ENCODE peak calls at places on chromosomes 12 and 14, in five cellular contexts. M, R, F, G and Z are unnamed samples. For H3K9me3, the result is how much of the 10 kb centered on the place peaks cover.

GRCh38 chr14:90522585-90523191 is 125.9 kb downstream of the CALM1 start:
- DNase-seq in M (no peak), F (no peak), G (peak), R (no peak), Z (no peak)

GRCh38 chr14:35134329-35135123 is 12.2 kb downstream of the PRORP start:
- DNase-seq in F (no peak), G (no peak), M (no peak), R (no peak), Z (no peak)

GRCh38 chr14:87745507-87746118 is 247.4 kb downstream of the GALC start:
- DNase-seq in F (peak), G (no peak), M (peak), R (peak), Z (no peak)

GRCh38 chr12:88036368-88036965 is 7.3 kb upstream of the C12orf50 start:
- DNase-seq in G (no peak), M (no peak), R (no peak), F (no peak), Z (no peak)

GRCh38 chr12:92065018-92065499 is 80.6 kb downstream of the BTG1 start:
- DNase-seq in G (peak), R (peak), F (no peak), M (no peak), Z (no peak)

GRCh38 chr12:75120202-75120774 is 89.4 kb downstream of the KCNC2 start:
- DNase-seq in G (no peak), M (no peak), F (no peak), R (no peak), Z (no peak)

GRCh38 chr14:68645371-68645770 is 147.5 kb downstream of the ZFP36L1 start:
- DNase-seq in R (no peak), F (no peak), M (no peak), G (no peak), Z (no peak)

GRCh38 chr14:36243183-36243582 is 66.7 kb upstream of the PTCSC3 start:
- DNase-seq in R (no peak), M (no peak), G (no peak), F (no peak), Z (no peak)

GRCh38 chr12:106903241-106903950 is 52.3 kb upstream of the TMEM263 start:
- DNase-seq in M (peak), G (peak), F (peak), R (peak), Z (peak)

GRCh38 chr14:73289308-73289707 is 52.0 kb downstream of the PAPLN start:
- DNase-seq in G (no peak), M (no peak), R (no peak), F (no peak), Z (no peak)

DNA sequence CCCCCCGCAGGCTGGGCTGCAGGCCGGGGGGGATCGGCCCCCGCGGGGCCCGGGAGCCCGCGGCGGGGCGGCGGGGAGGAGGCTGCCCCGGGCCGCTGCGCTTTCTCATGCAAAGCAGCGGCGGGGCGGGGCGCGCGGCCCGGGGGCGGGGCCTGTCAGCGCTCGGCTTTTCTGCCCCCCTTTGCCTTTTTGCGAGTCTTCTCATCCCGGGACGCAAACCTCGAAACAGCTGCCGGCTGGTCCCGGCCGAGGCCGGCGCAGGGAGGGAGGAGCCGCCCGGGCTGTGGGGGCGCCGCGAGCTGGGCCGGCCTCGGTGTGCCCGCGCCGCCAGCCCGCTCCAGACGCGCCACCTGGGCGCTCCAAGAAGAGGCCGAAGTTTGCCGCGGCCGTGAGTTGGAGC is at the start of gene FZD10:
- DNase-seq in M (no peak), G (peak), F (peak), R (no peak), Z (peak)
- H3K4me3 ChIP-seq in M (no peak), G (peak), F (peak), R (no peak), Z (peak)

GRCh38 chr14:94885481-94886155 is 115.7 kb upstream of the GSC start:
- DNase-seq in M (no peak), G (no peak), R (no peak), F (no peak), Z (no peak)

GRCh38 chr14:94889520-94890312 is 119.8 kb upstream of the GSC start:
- DNase-seq in F (no peak), G (no peak), M (no peak), R (no peak), Z (no peak)

GRCh38 chr14:94886931-94887330 is 117.0 kb upstream of the GSC start:
- DNase-seq in G (no peak), F (no peak), M (no peak), R (no peak), Z (no peak)

GRCh38 chr14:94887591-94887990 is 117.7 kb upstream of the GSC start:
- DNase-seq in G (no peak), R (no peak), M (no peak), F (no peak), Z (no peak)

DNA sequence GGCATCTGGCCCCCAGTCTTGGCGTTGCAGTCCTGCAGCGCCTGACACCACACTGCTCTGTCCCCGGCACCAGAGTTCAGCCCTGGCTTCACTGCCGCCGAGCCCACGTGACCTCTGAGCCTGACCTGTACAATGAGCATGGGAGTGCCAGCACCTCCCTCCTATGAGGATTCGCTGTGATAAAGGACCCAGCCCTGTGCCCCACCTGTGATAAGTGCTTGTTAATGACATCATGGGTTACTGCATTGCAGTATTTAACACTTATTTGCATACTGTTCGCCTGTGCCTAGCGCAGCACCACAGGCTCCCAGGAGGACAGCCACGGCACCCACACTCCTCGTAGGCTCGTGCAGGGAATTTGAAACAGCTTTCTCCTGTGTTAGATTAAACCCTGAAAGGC is 118.2 kb upstream of the GSC start:
- DNase-seq in R (no peak), G (peak), M (no peak), F (no peak), Z (no peak)
- H3K9me3 ChIP-seq in R (under half), G (under half), M (under half), F (under half), Z (under half)

GRCh38 chr12:30783946-30784345 is 29.2 kb upstream of the CAPRIN2 start:
- DNase-seq in F (no peak), M (no peak), R (no peak), G (no peak), Z (no peak)

GRCh38 chr12:30785630-30786029 is 30.9 kb upstream of the CAPRIN2 start:
- DNase-seq in G (no peak), M (no peak), R (no peak), F (no peak), Z (no peak)

GRCh38 chr12:30782316-30783173 is 27.8 kb upstream of the CAPRIN2 start:
- DNase-seq in R (no peak), F (no peak), G (no peak), M (no peak), Z (no peak)

GRCh38 chr12:30788754-30789153 is 34.0 kb upstream of the CAPRIN2 start:
- DNase-seq in M (no peak), G (no peak), F (no peak), R (no peak), Z (no peak)

GRCh38 chr12:30784508-30784907 is 29.8 kb upstream of the CAPRIN2 start:
- DNase-seq in M (no peak), G (no peak), R (no peak), F (no peak), Z (no peak)
- H3K4me3 ChIP-seq in M (no peak), G (no peak), R (no peak), F (no peak), Z (no peak)

GRCh38 chr12:38152816-38153736 is 163.5 kb upstream of the ALG10B start:
- DNase-seq in F (no peak), R (no peak), M (no peak), G (no peak), Z (peak)

GRCh38 chr12:38153737-38154061 is 162.9 kb upstream of the ALG10B start:
- DNase-seq in M (no peak), R (no peak), G (no peak), F (no peak), Z (no peak)

GRCh38 chr12:38149395-38150073 is 167.0 kb upstream of the ALG10B start:
- DNase-seq in M (peak), F (no peak), R (no peak), G (no peak), Z (no peak)

GRCh38 chr12:38154096-38155019 is 162.2 kb upstream of the ALG10B start:
- DNase-seq in M (no peak), R (no peak), F (no peak), G (no peak), Z (peak)

DNA sequence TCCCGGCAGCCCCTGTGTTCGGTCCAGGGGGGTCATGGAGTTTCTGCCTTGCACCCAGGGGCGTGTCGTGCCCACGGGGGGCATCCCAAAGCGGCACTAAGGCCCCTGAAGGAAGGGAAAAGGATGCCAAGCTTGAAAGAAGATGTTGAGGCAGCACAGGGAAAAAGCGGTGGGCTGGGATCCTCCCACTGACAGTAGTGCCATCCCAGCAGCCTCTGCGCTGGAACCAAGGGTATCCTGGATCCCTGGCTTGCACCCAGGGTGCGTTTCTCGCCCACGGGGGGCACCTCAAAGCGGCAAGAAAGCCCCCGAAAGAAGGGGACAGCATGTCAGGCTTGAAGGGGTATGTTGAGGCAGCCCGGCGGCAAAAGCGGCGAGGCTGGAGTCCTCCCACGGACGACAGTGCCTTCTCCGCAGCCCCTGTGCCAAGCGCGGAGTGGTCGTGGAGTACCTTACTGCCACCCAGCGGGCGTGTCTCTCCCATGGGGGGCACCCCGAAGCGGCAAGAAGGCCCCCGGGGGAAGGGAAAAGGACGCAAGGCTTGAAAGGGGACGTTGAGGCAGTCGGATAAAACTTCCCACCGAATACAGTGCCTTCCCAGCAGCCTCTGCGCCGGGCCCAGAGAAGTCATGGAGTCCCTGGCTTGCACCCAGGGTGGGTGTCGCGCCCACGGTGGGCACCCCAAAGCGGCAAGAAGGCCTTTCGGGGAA is 164.4 kb upstream of the ALG10B start:
- DNase-seq in R (no peak), G (no peak), M (no peak), F (no peak), Z (no peak)
- H3K9me3 ChIP-seq in R (under half), G (under half), M (under half), F (under half), Z (under half)

GRCh38 chr14:70909788-70910614 is 2.7 kb downstream of the PCNX1 start:
- DNase-seq in M (no peak), F (no peak), R (no peak), G (no peak), Z (no peak)
- H3K4me3 ChIP-seq in M (peak), F (peak), R (peak), G (no peak), Z (peak)

DNA sequence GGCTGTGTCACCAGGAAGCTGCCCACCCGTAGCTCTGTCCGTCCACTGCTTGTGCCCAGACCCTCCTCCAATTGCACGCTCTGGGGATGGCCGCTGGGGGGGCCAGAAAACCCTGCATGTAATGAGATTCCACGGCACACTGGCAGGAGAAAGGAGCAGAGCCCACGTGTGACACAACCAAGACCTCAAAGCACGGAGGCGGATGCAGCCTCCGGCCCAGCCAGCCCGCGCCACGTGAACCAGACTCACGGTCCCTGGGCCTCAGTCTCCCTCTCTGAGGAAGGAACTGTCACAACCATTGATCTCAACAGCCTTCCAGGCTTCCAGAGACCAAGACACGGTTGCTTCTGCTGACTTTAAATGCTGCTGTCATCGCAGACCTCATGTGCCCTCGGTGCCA is 14.4 kb downstream of the ANHX start:
- DNase-seq in M (no peak), G (no peak), F (no peak), R (no peak), Z (no peak)
- H3K9me3 ChIP-seq in M (under half), G (under half), F (under half), R (half or more), Z (under half)

GRCh38 chr14:101783260-101784016 is 21.9 kb downstream of the PPP2R5C start:
- DNase-seq in R (no peak), M (no peak), F (no peak), G (no peak), Z (no peak)

GRCh38 chr14:101781240-101782061 is 19.9 kb downstream of the PPP2R5C start:
- DNase-seq in R (no peak), G (no peak), F (peak), M (no peak), Z (peak)

GRCh38 chr14:101776315-101776714 is 14.8 kb downstream of the PPP2R5C start:
- DNase-seq in M (no peak), R (no peak), F (no peak), G (no peak), Z (no peak)

GRCh38 chr14:101780887-101781239 is 19.4 kb downstream of the PPP2R5C start:
- DNase-seq in F (peak), M (no peak), G (peak), R (no peak), Z (peak)

DNA sequence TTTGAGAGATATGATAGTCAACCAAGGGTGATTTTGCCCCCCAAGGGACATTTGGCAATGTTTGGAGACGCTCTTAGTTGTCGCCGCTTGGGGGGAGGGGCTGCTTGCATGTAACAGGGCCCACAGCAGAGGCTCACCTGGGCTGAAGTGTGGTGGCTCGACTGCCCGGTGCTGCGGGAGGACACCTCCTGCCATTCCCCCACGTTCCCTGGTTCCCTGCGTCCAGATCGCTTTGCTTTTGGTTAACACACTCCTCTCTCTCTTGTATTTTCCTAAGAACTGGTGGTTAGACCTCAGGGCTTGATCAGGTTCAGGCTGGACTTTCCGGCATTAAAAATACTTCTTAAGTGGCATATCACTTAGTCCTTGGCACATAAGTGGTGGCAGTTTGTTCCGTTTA is 18.9 kb downstream of the PPP2R5C start:
- DNase-seq in R (no peak), M (no peak), G (no peak), F (no peak), Z (peak)
- H3K4me3 ChIP-seq in R (peak), M (no peak), G (no peak), F (peak), Z (peak)

GRCh38 chr14:106442857-106443256 is 916.5 kb downstream of the TMEM121 start:
- DNase-seq in F (no peak), G (no peak), M (no peak), R (no peak), Z (no peak)
- H3K9me3 ChIP-seq in F (under half), G (under half), M (under half), R (under half), Z (under half)